ENCODE peak calls at places on chromosomes 11 and 22, in four cellular contexts. R is K562, T is WTC11, K is GM12878. P is an unnamed sample.

GRCh38 chr11:6237903-6238302 is 986 bp upstream of the CNGA4 start:
- DNase-seq in R (no peak), T (no peak), K (no peak), P (no peak)

GRCh38 chr11:46808804-46809431 is 37.2 kb downstream of the CKAP5 start:
- DNase-seq in R (no peak), T (no peak), K (no peak), P (peak)

GRCh38 chr11:10699072-10699471 is 5.5 kb upstream of the IRAG1 start:
- DNase-seq in R (no peak), T (no peak), K (no peak), P (no peak)

GRCh38 chr11:67613960-67614715 is 7.4 kb downstream of the NDUFV1 start:
- DNase-seq in R (peak), T (peak), K (peak), P (no peak)

GRCh38 chr11:45449036-45449601 is 163.0 kb upstream of the SYT13 start:
- DNase-seq in R (no peak), T (no peak), K (no peak), P (no peak)

GRCh38 chr11:65915101-65915820 is 3.6 kb downstream of the C11orf68 start:
- DNase-seq in R (no peak), T (no peak), K (no peak), P (no peak)

GRCh38 chr11:72685560-72686480 is 11.6 kb upstream of the PDE2A start:
- DNase-seq in R (no peak), T (no peak), K (no peak), P (no peak)

GRCh38 chr11:36109850-36110606 is 166.2 kb downstream of the LDLRAD3 start:
- DNase-seq in R (no peak), T (peak), K (no peak), P (no peak)

GRCh38 chr22:44659140-44659539 is 42.9 kb upstream of the PRR5 start:
- DNase-seq in R (no peak), T (no peak), K (no peak), P (no peak)

GRCh38 chr22:42908082-42908746 is 51.1 kb upstream of the ARFGAP3 start:
- DNase-seq in R (no peak), T (no peak), K (no peak), P (no peak)

GRCh38 chr22:23248583-23248982 is 68.3 kb downstream of the BCR start:
- DNase-seq in R (peak), T (no peak), K (no peak), P (peak)

GRCh38 chr11:95641506-95641905 is 148.1 kb downstream of the FAM76B start:
- DNase-seq in R (no peak), T (no peak), K (peak), P (no peak)

GRCh38 chr11:64994318-64994717 is 2.5 kb downstream of the BATF2 start:
- DNase-seq in R (no peak), T (no peak), K (no peak), P (no peak)

GRCh38 chr11:91173701-91174100 is 950.9 kb upstream of the CHORDC1 start:
- DNase-seq in R (no peak), T (no peak), K (no peak), P (no peak)

GRCh38 chr11:7511405-7511804 is 2.4 kb upstream of the PPFIBP2 start:
- DNase-seq in R (no peak), T (no peak), K (no peak), P (peak)

GRCh38 chr22:39999144-39999757 is 4.5 kb downstream of the FAM83F start:
- DNase-seq in R (peak), T (no peak), K (no peak), P (peak)

GRCh38 chr11:12918667-12919066 is 90.4 kb upstream of the RASSF10 start:
- DNase-seq in R (no peak), T (no peak), K (no peak), P (no peak)

GRCh38 chr22:39220897-39221850 is 23.6 kb downstream of the PDGFB start:
- DNase-seq in R (no peak), T (no peak), K (no peak), P (no peak)

GRCh38 chr11:289706-290620 is 1.0 kb downstream of the PGGHG start:
- DNase-seq in R (no peak), T (peak), K (no peak), P (no peak)

GRCh38 chr11:64250406-64250874 is 890 bp upstream of the PLCB3 start:
- DNase-seq in R (no peak), T (no peak), K (no peak), P (no peak)

GRCh38 chr11:134539285-134539684 is 127.2 kb upstream of the B3GAT1 start:
- DNase-seq in R (no peak), T (no peak), K (no peak), P (no peak)

GRCh38 chr22:42360348-42360747 is 71.9 kb downstream of the NFAM1 start:
- DNase-seq in R (no peak), T (no peak), K (no peak), P (no peak)

GRCh38 chr11:106695506-106695905 is 322.8 kb downstream of the GUCY1A2 start:
- DNase-seq in R (no peak), T (no peak), K (no peak), P (no peak)

GRCh38 chr11:94727766-94728165 is 40.4 kb upstream of the AMOTL1 start:
- DNase-seq in R (no peak), T (no peak), K (no peak), P (no peak)

GRCh38 chr11:34357646-34358257 is at the start of gene ABTB2:
- DNase-seq in R (peak), T (peak), K (peak), P (peak)

GRCh38 chr11:34358666-34359547 is 1.1 kb upstream of the ABTB2 start:
- DNase-seq in R (peak), T (peak), K (peak), P (peak)

GRCh38 chr11:34356918-34357645 is 728 bp downstream of the ABTB2 start:
- DNase-seq in R (peak), T (peak), K (no peak), P (no peak)

GRCh38 chr11:34359548-34359891 is 1.7 kb upstream of the ABTB2 start:
- DNase-seq in R (peak), T (no peak), K (no peak), P (no peak)

DNA sequence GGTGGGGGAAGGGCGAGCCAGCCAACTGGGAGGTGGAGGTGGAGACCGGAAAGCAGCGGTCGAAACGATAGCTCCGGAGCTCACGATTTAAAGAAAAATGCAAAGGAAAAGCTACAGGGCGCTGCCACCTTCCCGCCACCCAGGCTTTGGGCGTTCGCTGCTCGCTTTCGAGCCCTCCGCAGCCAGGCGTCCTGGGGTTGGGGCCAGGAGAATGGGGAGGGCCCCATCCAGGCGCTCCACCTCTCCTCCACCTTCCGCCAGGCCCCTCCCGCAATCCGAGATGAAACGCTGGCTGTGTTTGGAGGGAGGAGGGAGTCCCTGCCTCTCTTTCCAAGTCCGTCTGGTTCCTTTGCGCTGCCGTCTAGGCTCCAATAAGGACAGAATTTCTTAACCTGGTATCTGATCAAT is 452 bp upstream of the ABTB2 start:
- DNase-seq in R (peak), T (peak), K (no peak), P (peak)
- TF ChIP-seq TCF7 in R (no peak), T (no peak), K (no peak), P (no peak)

DNA sequence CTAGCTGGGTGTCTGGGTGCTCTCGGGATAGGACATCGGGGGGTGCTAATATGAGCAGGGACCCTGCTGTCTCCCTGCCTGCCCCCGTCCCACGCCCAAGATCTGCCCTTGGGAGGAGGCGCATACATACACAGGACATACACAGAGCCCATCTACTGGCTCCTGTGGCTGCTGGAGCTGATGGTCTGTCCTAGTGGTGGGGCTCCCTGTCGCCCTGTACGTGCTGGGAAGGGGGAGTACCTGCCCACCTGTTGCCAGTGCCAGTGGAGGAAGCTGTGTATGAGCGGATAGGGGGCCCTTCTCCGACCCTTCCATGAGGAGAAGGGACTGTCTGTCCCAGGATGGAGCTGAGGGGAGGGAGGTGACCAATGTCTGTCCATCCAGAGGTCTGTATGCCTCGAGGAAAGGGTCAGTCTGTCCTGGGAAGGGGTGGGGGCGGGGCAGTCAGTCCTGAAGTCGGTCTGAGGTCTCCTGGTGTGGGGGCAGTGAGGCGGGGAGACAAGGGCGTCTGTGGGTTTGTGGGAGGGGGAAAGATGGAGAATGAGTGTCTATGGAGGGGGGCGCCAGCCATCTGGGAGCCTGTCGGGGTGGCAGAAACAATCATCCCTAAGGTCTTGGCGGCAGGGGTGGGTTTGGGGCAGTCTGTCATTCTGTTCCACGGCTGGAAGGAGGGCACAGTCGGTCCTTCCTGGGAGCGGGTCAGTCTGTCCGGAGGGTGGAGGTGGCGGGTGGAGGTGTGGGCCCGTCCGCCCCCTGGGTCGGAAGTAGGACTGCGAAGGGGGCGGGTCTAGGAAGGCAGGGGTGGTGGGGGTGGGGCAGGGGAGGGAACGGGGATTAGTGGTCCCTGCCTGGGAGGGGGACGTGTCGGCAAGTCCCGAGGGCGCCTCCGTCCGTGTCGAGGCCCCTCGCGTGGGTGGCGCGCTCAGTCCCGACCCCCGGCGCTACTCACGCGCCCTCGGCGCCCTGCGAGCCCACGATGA is 727 bp downstream of the TBC1D10A start:
- DNase-seq in R (peak), T (no peak), K (no peak), P (no peak)
- TF ChIP-seq TCF7 in R (no peak), T (no peak), K (no peak), P (no peak)

DNA sequence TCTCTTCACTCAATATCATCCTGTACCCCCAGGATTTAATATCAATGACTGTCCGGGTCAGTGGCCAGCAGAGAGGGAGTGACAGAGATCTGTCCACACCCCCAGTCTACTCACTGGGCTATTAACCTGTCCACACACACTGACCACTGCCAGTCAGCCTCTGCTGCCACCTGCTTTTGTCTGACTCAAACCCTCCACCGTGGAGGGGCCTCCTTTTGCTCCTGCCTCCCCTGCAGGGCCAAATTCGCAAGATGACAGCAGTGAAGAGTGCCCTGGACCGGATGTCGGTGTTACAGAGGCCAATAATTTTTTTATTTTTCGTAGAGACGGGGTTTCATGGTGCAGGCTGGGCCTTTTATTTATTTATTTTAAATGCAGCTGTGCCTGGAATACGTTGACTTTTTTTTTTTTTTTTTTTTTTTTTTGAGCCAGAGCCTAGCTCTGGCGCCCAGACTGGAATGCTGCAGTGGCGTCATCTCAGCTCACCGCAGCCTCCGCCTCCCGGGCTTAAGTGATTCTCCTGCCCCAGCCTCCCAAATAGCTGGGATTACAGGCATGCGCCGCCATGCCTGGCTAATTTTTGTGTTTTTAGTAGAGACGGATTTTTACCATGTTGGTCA is 5.1 kb downstream of the PDXP start:
- DNase-seq in R (no peak), T (no peak), K (no peak), P (no peak)
- TF ChIP-seq TCF7 in R (no peak), T (no peak), K (no peak), P (no peak)

DNA sequence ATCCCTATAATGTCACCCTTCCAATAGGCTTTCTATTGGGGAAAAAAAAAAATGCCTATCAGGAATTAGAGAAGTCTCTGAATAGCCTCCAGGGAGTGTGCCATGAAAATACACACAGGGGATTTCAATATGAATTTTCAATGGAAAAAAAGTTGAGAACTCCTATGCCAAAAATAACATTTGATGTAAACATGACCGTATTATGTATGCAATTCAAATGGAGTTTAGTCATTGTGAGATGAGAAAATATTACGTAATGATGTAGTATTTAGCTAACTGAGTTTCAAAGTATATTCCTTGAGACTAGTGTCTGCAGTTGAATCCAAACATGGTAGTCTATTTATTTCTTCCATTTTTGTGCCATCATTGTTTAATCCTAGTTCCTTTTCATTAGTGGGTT is 182.3 kb downstream of the BLID start:
- DNase-seq in R (no peak), T (no peak), K (no peak), P (no peak)
- TF ChIP-seq TCF7 in R (no peak), T (no peak), K (no peak), P (no peak)

GRCh38 chr11:69091638-69092165 is 43.0 kb downstream of the TPCN2 start:
- DNase-seq in R (no peak), T (no peak), K (no peak), P (no peak)

GRCh38 chr11:69086741-69087524 is 38.2 kb downstream of the TPCN2 start:
- DNase-seq in R (no peak), T (no peak), K (no peak), P (no peak)

GRCh38 chr11:69088676-69089146 is 40.0 kb downstream of the TPCN2 start:
- DNase-seq in R (peak), T (peak), K (peak), P (peak)

GRCh38 chr11:69087811-69088210 is 39.1 kb downstream of the TPCN2 start:
- DNase-seq in R (no peak), T (no peak), K (no peak), P (no peak)

GRCh38 chr11:69089258-69089657 is 40.5 kb downstream of the TPCN2 start:
- DNase-seq in R (no peak), T (no peak), K (no peak), P (no peak)
- TF ChIP-seq TCF7 in R (no peak), T (no peak), K (no peak), P (no peak)